ENCODE peak calls at places on chromosomes 13 and 19, in nine cellular contexts. U, N, G, R, H, Z, S, E and B are unnamed samples.

GRCh38 chr13:49185264-49185663 is 34.9 kb upstream of the MLNR start:
- DNase-seq in U (no peak), N (no peak), G (no peak), R (no peak), H (no peak), Z (no peak), S (no peak), E (no peak), B (no peak)

GRCh38 chr13:110714798-110715394 is 1.4 kb downstream of the ING1 start:
- DNase-seq in U (peak), N (peak), G (no peak), R (no peak), H (peak), Z (no peak), S (peak), E (peak), B (no peak)

GRCh38 chr13:23671367-23671766 is 101.2 kb downstream of the TNFRSF19 start:
- DNase-seq in U (no peak), N (no peak), G (no peak), R (no peak), H (no peak), Z (no peak), S (no peak), E (no peak), B (peak)

GRCh38 chr13:29522044-29522685 is 73.3 kb downstream of the SLC7A1 start:
- DNase-seq in U (no peak), N (no peak), G (no peak), R (peak), H (no peak), Z (peak), S (no peak), E (peak), B (peak)

GRCh38 chr19:43675269-43675879 is 5.4 kb upstream of the PLAUR start:
- DNase-seq in U (peak), N (no peak), G (no peak), R (no peak), H (no peak), Z (peak), S (no peak), E (no peak), B (no peak)

GRCh38 chr19:53041366-53041765 is 3.2 kb upstream of the ERVV-2 start:
- DNase-seq in U (no peak), N (no peak), G (no peak), R (no peak), H (no peak), Z (no peak), S (no peak), E (no peak), B (no peak)

GRCh38 chr19:51784922-51785690 is 9.9 kb upstream of the FPR3 start:
- DNase-seq in U (no peak), N (no peak), G (no peak), R (peak), H (peak), Z (peak), S (peak), E (peak), B (no peak)

GRCh38 chr19:33752018-33752790 is 44.5 kb upstream of the KCTD15 start:
- DNase-seq in U (peak), N (no peak), G (no peak), R (no peak), H (no peak), Z (no peak), S (no peak), E (no peak), B (no peak)

GRCh38 chr19:14159059-14159458 is 22.7 kb upstream of the ASF1B start:
- DNase-seq in U (no peak), N (no peak), G (no peak), R (no peak), H (no peak), Z (no peak), S (no peak), E (no peak), B (no peak)